ENCODE peak calls at places on chromosome 4, in four cellular contexts. K is SK-MEL-5, C is smooth muscle cell of the brain vasculature, U is WTC11. Y is an unnamed sample.

GRCh38 chr4:77273412-77273811 is 116.4 kb downstream of the CCNG2 start:
- DNase-seq in K (no peak), C (no peak), U (no peak), Y (no peak)

GRCh38 chr4:73864365-73864764 is 4.8 kb upstream of the CXCL1 start:
- DNase-seq in K (peak), C (no peak), U (peak), Y (no peak)

GRCh38 chr4:127778102-127778501 is 4.0 kb upstream of the HSPA4L start:
- DNase-seq in K (no peak), C (no peak), U (no peak), Y (no peak)

GRCh38 chr4:110049951-110050925 is 137.6 kb downstream of the EGF start:
- DNase-seq in K (peak), C (no peak), U (peak), Y (no peak)

GRCh38 chr4:31390849-31391248 is 670.7 kb downstream of the PCDH7 start:
- DNase-seq in K (no peak), C (no peak), U (no peak), Y (no peak)

GRCh38 chr4:73450398-73451004 is 14.5 kb downstream of the AFP start:
- DNase-seq in K (no peak), C (no peak), U (peak), Y (no peak)

GRCh38 chr4:57156242-57156990 is 46.2 kb upstream of the IGFBP7 start:
- DNase-seq in K (no peak), C (no peak), U (no peak), Y (no peak)

GRCh38 chr4:165489786-165490185 is 111.0 kb downstream of the CPE start:
- DNase-seq in K (no peak), C (no peak), U (no peak), Y (no peak)

GRCh38 chr4:126899382-126899801 is 733.4 kb upstream of the INTU start:
- DNase-seq in K (no peak), C (no peak), U (no peak), Y (no peak)

GRCh38 chr4:142416711-142417275 is 429.3 kb downstream of the INPP4B start:
- DNase-seq in K (peak), C (no peak), U (no peak), Y (no peak)

Y was measured in activated B cell treated with CpG ODN at 0.5 μM for 24 hours.